ENCODE peak calls at places on chromosomes 1 and 21, in five cellular contexts. T is GM12878, S is uterus, I is heart right ventricle, A is heart left ventricle. Z is an unnamed sample.

GRCh38 chr1:30472009-30472408 is 251.4 kb downstream of the MATN1 start:
- DNase-seq in T (no peak), S (no peak), I (no peak), A (no peak), Z (no peak)

GRCh38 chr1:234613992-234614584 is 4.1 kb upstream of the IRF2BP2 start:
- DNase-seq in T (no peak), S (no peak), I (no peak), A (no peak), Z (no peak)

GRCh38 chr1:22071511-22071910 is 19.0 kb downstream of the CDC42 start:
- DNase-seq in T (no peak), S (no peak), I (no peak), A (no peak), Z (no peak)

GRCh38 chr1:27360159-27361043 is 6.4 kb downstream of the MAP3K6 start:
- DNase-seq in T (no peak), S (no peak), I (no peak), A (no peak), Z (no peak)

GRCh38 chr1:156115514-156116374 is 1.2 kb downstream of the LMNA start:
- DNase-seq in T (no peak), S (peak; percentile 74), I (peak; percentile 70), A (peak; percentile 77), Z (no peak)

GRCh38 chr1:178093958-178094751 is at the start of gene RASAL2:
- DNase-seq in T (no peak), S (peak; percentile 45), I (peak; percentile 68), A (peak; percentile 82), Z (no peak)

GRCh38 chr1:244653439-244654283 is 735 bp downstream of the DESI2 start:
- DNase-seq in T (no peak), S (no peak), I (no peak), A (peak; percentile 50), Z (no peak)

GRCh38 chr21:26469789-26470188 is 103.3 kb downstream of the CYYR1 start:
- DNase-seq in T (no peak), S (no peak), I (peak; percentile 8), A (no peak), Z (peak; percentile 35)

GRCh38 chr1:194658090-194658439 is 1471.7 kb upstream of the B3GALT2 start:
- DNase-seq in T (no peak), S (no peak), I (no peak), A (no peak), Z (peak; percentile 83)

GRCh38 chr1:41019353-41019745 is 2.2 kb downstream of the SLFNL1 start:
- DNase-seq in T (no peak), S (no peak), I (no peak), A (no peak), Z (no peak)

GRCh38 chr1:101971309-101971708 is 25.4 kb downstream of the OLFM3 start:
- DNase-seq in T (no peak), S (no peak), I (no peak), A (no peak), Z (no peak)

GRCh38 chr1:50975436-50975835 is 5.4 kb downstream of the CDKN2C start:
- DNase-seq in T (no peak), S (no peak), I (no peak), A (no peak), Z (no peak)

GRCh38 chr1:221574529-221574928 is 167.4 kb downstream of the DUSP10 start:
- DNase-seq in T (no peak), S (no peak), I (no peak), A (no peak), Z (no peak)

GRCh38 chr1:46039571-46040052 is 92.8 kb downstream of the PIK3R3 start:
- DNase-seq in T (no peak), S (peak; percentile 56), I (peak; percentile 65), A (no peak), Z (no peak)

GRCh38 chr1:231040800-231041704 is 998 bp upstream of the FAM89A start:
- DNase-seq in T (no peak), S (peak; percentile 44), I (peak; percentile 10), A (no peak), Z (no peak)

GRCh38 chr1:35691080-35691479 is 27.6 kb downstream of the C1orf216 start:
- DNase-seq in T (no peak), S (no peak), I (no peak), A (no peak), Z (no peak)

GRCh38 chr1:244450597-244451538 is 841 bp downstream of the ADSS2 start:
- DNase-seq in T (no peak), S (peak; percentile 56), I (peak; percentile 42), A (peak; percentile 63), Z (no peak)

GRCh38 chr1:212612251-212612961 is 3.8 kb downstream of the ATF3 start:
- DNase-seq in T (no peak), S (no peak), I (no peak), A (no peak), Z (no peak)

GRCh38 chr1:100478816-100479215 is 59.1 kb upstream of the GPR88 start:
- DNase-seq in T (no peak), S (no peak), I (no peak), A (no peak), Z (no peak)

GRCh38 chr1:35572296-35572695 is 818 bp upstream of the TFAP2E start:
- DNase-seq in T (no peak), S (no peak), I (no peak), A (no peak), Z (no peak)

DNA sequence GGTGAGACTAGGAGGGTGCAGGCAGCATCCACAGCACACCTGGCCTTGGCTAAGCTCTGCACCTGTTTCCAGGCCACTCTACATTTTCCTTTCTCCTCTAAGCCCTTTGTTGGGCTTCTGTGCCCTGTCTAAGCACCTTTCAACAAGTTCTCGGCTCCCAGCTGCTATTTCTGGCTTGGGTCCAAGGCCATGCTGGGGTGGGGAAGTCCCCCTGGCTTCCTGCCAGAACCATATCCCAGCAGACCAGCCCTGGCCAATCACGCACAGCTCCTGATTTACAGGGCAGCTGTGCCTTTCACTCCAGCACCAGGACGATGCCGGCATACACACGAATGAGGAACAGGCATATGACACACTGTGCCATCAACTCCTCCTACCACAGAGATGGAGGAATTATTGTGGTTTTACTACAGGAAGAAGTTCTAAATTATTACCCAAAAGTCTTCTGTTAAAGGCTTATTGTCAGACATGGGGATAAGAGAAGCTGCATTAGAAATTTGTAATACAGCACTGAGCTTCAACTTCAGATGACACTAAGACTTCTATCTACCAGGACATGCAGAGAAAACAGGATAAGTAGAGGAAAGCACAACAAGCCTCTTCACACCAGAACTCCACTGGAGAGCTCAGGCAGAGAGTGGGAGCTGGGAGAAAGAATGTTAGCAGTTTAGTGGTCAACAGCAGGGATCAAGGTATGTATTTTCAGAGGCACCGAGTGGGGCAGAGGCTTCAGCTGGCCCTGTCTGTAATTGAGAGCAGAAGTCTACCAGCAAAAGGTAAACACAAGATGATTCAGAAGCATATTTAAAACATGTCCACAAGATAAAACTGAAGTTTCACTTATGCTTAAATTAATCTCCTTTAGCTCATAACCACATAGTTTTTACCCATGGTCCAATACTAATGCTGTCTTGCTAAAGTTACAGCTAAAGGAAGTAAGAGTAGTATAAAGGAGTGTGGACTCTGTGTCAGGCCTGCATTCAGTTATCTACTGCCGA is 37.4 kb downstream of the TRIT1 start:
- DNase-seq in T (peak; percentile 66), S (peak; percentile 44), I (peak; percentile 89), A (peak; percentile 92), Z (peak; percentile 85)
- H3K36me3 ChIP-seq in T (peaks cover 16% of the 10 kb centered on the region), S (no peaks in the 10 kb centered on the region), I (peaks cover 78% of the 10 kb centered on the region), A (peaks cover 70% of the 10 kb centered on the region), Z (peaks cover 4% of the 10 kb centered on the region)

DNA sequence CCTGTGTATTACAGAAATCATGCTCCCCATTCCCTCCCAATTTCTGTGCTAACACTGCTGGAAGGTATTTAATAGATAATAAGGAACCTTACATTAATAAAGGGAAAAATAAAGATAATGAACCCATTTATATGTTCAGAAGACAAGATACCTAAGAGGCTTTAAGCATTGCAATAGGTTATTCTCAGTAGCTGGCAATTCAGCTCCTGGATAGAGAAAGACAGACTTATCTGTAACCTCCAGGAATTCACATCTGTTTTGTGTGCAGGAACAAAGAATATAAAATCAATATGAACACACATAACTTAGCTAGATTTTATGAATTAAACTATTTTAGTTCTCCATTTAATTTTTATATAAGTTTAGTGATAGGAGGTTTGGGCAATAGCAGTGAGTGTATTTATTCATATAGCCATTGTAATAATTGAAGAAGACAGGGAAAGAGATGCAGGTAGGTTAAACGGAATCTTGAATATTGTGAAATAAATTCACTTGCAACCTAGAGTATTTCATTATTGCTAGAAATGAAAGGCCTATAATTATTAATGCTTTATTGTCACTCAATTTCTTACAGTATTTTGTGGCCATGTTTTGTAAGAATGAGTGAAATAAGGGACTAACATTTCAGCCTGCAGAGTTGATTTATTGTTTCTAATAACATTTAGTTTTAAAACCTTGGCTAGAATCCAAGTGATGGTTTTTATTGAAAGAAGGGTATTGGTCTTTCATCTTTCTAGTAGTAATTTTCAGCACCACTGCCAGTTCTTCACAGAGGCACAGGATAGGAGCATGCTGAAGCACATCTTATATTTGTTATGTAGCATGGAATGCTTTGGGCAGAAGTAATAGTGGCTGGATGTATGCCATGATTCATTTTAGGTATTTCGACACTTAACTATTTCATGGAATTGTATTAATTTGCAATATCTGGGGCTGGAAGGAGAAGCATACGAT is 1.5 kb downstream of the XPR1 start:
- DNase-seq in T (no peak), S (no peak), I (no peak), A (no peak), Z (no peak)
- H3K4me3 ChIP-seq in T (peak overlapping the region; percentile 89), S (peak overlapping the region; percentile 76), I (peak overlapping the region; percentile 94), A (peak overlapping the region; percentile 94), Z (peak overlapping the region; percentile 92)

GRCh38 chr1:209549384-209550001 is 34.0 kb upstream of the CAMK1G start:
- DNase-seq in T (no peak), S (no peak), I (no peak), A (no peak), Z (no peak)
- TF ChIP-seq CTCF in T (peak; percentile 11), S (no peak), I (no peak), A (no peak), Z (peak; percentile 37)

GRCh38 chr1:226664413-226665101 is 74.5 kb downstream of the ITPKB start:
- DNase-seq in T (no peak), S (peak; percentile 73), I (peak; percentile 84), A (peak; percentile 76), Z (no peak)
- H3K36me3 ChIP-seq in T (peaks cover 3% of the 10 kb centered on the region), S (no peaks in the 10 kb centered on the region), I (no peaks in the 10 kb centered on the region), A (no peaks in the 10 kb centered on the region), Z (no peaks in the 10 kb centered on the region)

DNA sequence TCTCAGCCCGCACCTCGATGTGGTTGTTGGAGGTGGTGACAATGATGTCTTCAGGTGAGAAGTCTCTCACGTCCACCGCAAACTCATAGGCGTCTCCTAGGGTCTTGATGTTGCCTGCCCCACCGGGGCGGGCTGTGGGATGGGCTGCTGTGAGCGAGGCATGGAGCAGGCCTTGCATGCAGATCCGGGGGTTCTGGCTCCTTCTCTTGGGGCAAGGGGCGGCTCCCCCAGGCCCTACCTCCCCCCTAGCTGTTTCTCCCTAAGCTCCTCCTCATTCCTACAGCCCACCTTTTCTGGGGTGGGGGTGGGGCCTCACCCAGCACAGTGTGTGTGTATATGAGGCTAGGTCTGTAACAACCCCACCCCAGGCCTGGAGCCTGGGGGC is 775 bp downstream of the HSPB7 start:
- DNase-seq in T (no peak), S (no peak), I (no peak), A (no peak), Z (no peak)
- H3K4me3 ChIP-seq in T (no peak overlapping the region), S (peak overlapping the region; percentile 38), I (peak overlapping the region; percentile 59), A (peak overlapping the region; percentile 66), Z (no peak overlapping the region)

DNA sequence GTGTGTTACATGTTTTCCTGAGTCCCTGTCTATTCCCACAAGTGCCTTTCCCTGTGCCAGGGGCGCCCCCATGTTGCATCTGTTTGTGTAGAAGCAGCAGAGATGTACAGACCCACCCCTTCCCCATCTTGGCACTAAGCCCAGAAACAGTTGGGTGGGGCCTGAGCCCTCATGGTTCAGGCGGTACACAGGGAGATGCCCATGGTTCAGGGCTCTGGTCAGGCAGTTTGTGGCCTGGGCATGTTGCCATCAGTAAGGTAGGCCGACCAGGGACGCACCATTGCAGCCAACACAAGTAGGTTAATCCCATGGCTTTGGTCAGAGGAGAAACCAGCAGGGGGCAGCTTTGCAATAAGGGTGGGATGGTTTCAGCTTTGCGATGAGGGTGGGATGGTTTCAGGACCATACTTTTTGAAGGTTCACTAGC is 914 bp upstream of the ADGRB2 start:
- DNase-seq in T (no peak), S (no peak), I (no peak), A (no peak), Z (no peak)
- TF ChIP-seq CTCF in T (no peak), S (peak; percentile 7), I (peak; percentile 34), A (no peak), Z (peak; percentile 46)

Z was measured in kidney epithelial cell.